ENCODE peak calls at places on chromosome 7, in eight cellular contexts. V is sigmoid colon, K is A549, I is tibial nerve, J is stomach, Z is suprapubic skin, W is ovary, F is GM12878. U is an unnamed sample. For H3K4me1, the result is how much of the 10 kb centered on the place peaks cover.

GRCh38 chr7:20220824-20221547 is 3.8 kb upstream of the MACC1 start:
- DNase-seq in V (no peak), K (no peak), I (no peak), J (no peak), Z (no peak), W (no peak), F (no peak), U (no peak)

GRCh38 chr7:123798527-123799188 is 46.3 kb upstream of the HYAL4 start:
- DNase-seq in V (no peak), K (no peak), I (no peak), J (no peak), Z (no peak), W (no peak), F (no peak), U (peak)

GRCh38 chr7:68684246-68684850 is 913.9 kb upstream of the AUTS2 start:
- DNase-seq in V (no peak), K (peak), I (no peak), J (no peak), Z (no peak), W (no peak), F (no peak), U (no peak)

GRCh38 chr7:100157334-100158228 is 942 bp downstream of the TRAPPC14 start:
- DNase-seq in V (peak), K (peak), I (peak), J (no peak), Z (no peak), W (no peak), F (no peak), U (peak)

GRCh38 chr7:134731616-134732015 is 47.8 kb upstream of the CALD1 start:
- DNase-seq in V (no peak), K (no peak), I (no peak), J (no peak), Z (no peak), W (no peak), F (no peak), U (no peak)

GRCh38 chr7:67348171-67348570 is 351.5 kb downstream of the TYW1 start:
- DNase-seq in V (peak), K (no peak), I (no peak), J (no peak), Z (peak), W (no peak), F (no peak), U (no peak)

GRCh38 chr7:158811461-158811860 is 17.8 kb downstream of the ESYT2 start:
- DNase-seq in V (no peak), K (peak), I (peak), J (no peak), Z (no peak), W (no peak), F (no peak), U (no peak)

GRCh38 chr7:46927131-46927810 is 654.6 kb downstream of the TNS3 start:
- DNase-seq in V (no peak), K (no peak), I (no peak), J (no peak), Z (no peak), W (no peak), F (no peak), U (no peak)

GRCh38 chr7:158976468-158976848 is 120.1 kb downstream of the DYNC2I1 start:
- DNase-seq in V (no peak), K (no peak), I (no peak), J (no peak), Z (no peak), W (no peak), F (peak), U (no peak)

GRCh38 chr7:83162402-83163256 is at the start of gene PCLO:
- DNase-seq in V (peak), K (peak), I (no peak), J (peak), Z (peak), W (peak), F (no peak), U (peak)
- TF ChIP-seq POLR2A in V (no peak), K (peak), I (no peak), J (no peak), Z (no peak), W (no peak), F (peak), U (peak)

DNA sequence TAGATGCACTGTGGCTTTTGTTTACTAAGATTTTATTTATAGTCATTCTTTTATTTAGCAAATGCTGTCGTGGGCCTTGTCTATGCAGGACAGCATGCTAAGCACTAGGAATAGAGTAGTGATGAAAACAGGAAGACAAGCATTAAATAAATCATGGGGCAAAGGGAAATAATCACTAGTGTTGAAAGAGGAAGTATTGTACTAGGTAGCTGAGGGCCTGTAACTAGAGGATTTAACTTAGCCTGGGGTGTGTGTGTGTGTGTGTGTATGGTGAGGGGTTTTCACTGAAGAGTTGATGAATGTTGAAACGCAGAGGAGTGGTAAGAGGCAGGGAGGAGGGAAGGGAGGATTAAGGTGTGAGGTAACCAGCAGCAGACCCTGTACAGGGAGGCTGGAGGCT is 446.4 kb downstream of the SDK1 start:
- DNase-seq in V (no peak), K (no peak), I (no peak), J (no peak), Z (no peak), W (no peak), F (no peak), U (no peak)
- TF ChIP-seq EP300 in V (no peak), K (no peak), I (no peak), J (no peak), Z (no peak), W (no peak), F (no peak), U (no peak)

GRCh38 chr7:150378115-150378852 is 846 bp upstream of the ZNF775 start:
- DNase-seq in V (peak), K (peak), I (peak), J (peak), Z (no peak), W (peak), F (no peak), U (peak)
- H3K4me1 ChIP-seq in V (under half), K (under half), I (under half), J (half or more), Z (half or more), W (under half), F (half or more), U (under half)

DNA sequence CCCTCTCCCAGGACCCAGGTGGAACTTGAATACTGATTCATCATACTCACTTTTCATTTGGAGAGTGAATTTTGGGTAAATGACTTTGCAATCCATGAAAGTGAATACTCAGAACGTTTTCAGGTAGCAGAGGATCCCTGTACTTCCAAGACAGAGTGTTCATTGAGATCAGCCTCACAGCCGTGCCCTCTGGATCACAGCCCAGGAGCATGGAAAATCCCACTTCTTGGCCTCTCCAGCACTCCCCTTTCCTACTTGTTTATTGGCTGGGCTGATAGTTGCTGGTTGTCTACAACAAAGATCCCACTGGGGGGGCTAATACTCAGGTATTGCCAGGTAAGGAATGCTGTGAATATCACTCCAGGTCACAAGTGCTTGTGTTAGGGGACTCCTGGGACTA is 5.9 kb downstream of the GCK start:
- DNase-seq in V (no peak), K (no peak), I (no peak), J (no peak), Z (no peak), W (no peak), F (no peak), U (no peak)
- TF ChIP-seq POLR2A in V (no peak), K (no peak), I (no peak), J (no peak), Z (no peak), W (no peak), F (no peak), U (no peak)

GRCh38 chr7:24854866-24855265 is 97.6 kb upstream of the GSDME start:
- DNase-seq in V (no peak), K (no peak), I (no peak), J (no peak), Z (no peak), W (no peak), F (no peak), U (no peak)
- TF ChIP-seq EP300 in V (no peak), K (no peak), I (no peak), J (no peak), Z (no peak), W (no peak), F (no peak), U (no peak)

DNA sequence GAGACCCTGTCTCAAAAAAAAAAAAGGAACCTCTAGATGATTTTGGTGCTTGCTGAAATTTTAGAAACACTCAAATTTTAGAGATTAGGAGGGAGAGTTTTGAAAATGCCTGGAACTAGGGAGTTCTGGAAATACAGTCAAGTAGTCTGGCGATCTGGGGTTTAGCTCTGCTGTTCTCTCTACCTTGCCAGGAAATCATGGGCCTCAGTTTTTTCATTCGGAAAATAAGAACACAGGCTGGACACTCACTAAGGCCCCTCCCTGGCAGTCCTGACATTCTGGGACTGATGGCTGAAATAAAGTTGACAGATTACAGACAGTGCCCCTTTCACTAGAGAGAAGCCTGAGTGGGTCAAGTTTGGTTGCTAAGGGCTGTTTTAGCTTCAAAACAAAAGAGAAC is 24.9 kb upstream of the CALN1 start:
- DNase-seq in V (no peak), K (no peak), I (no peak), J (no peak), Z (no peak), W (no peak), F (no peak), U (no peak)
- H3K4me1 ChIP-seq in V (under half), K (under half), I (under half), J (under half), Z (under half), W (under half), F (under half), U (under half)

GRCh38 chr7:151148319-151149259 is 18.9 kb downstream of the GBX1 start:
- DNase-seq in V (no peak), K (no peak), I (no peak), J (peak), Z (no peak), W (no peak), F (no peak), U (no peak)
- TF ChIP-seq POLR2A in V (no peak), K (no peak), I (no peak), J (no peak), Z (no peak), W (no peak), F (no peak), U (no peak)

GRCh38 chr7:127940365-127941160 is 90.7 kb downstream of the LRRC4 start:
- DNase-seq in V (no peak), K (no peak), I (no peak), J (no peak), Z (no peak), W (no peak), F (no peak), U (no peak)

GRCh38 chr7:127941471-127941870 is 89.8 kb downstream of the LRRC4 start:
- DNase-seq in V (no peak), K (no peak), I (no peak), J (no peak), Z (no peak), W (no peak), F (no peak), U (no peak)

GRCh38 chr7:127946081-127946480 is 85.2 kb downstream of the LRRC4 start:
- DNase-seq in V (no peak), K (no peak), I (no peak), J (no peak), Z (no peak), W (no peak), F (no peak), U (no peak)

GRCh38 chr7:127946847-127947246 is 84.4 kb downstream of the LRRC4 start:
- DNase-seq in V (no peak), K (no peak), I (no peak), J (no peak), Z (no peak), W (no peak), F (no peak), U (no peak)

DNA sequence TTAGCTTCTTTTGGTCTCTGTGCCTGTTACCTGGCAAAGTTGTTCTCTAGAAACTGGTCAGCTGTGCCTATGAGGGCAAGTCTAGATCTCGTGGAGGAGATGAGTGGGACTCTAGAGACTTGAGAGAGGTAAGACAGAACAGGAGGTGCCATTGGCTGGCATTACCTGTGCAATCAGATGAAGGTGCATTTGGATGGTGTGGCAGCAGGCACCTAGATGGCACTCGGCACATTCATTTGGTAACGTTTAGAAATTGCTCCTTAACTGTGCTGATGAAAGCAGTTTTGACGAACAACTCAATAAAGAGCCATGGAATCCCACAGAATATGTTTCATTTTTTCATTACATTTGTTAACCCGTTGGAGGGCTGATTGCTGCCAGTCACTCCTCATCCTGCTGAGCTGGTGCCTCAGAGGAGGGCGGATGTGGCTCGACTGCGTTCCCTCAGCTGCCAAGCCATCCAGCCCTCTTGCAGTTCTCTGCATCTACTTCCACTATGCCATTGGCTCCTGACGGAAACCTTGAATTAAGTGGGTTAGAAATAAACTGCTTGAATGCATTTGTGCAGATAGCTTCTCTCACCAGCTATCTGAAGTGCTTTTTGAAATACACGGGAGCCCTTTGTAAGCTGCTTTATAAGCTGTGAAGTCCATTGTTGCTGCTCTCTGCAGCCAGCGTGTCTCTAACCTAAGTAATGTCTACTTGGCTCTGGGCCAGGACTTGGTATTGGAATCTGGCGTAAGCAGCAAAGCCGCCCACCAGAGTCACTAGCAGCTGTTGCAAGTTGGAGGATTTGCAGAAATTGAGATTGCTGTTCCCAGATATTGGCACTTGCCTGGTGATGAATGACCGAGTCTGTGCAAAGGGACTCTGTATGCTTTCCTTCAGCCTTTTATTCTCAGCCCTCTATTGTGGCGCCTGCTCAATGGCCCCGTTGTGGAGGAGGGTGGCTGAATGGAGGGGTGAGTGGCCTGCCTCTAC is 87.4 kb downstream of the LRRC4 start:
- DNase-seq in V (no peak), K (no peak), I (peak), J (no peak), Z (no peak), W (no peak), F (no peak), U (no peak)
- TF ChIP-seq EP300 in V (no peak), K (no peak), I (no peak), J (no peak), Z (no peak), W (no peak), F (no peak), U (no peak)

GRCh38 chr7:91579837-91580236 is 300.7 kb downstream of the MTERF1 start:
- DNase-seq in V (no peak), K (no peak), I (no peak), J (no peak), Z (no peak), W (no peak), F (no peak), U (no peak)

DNA sequence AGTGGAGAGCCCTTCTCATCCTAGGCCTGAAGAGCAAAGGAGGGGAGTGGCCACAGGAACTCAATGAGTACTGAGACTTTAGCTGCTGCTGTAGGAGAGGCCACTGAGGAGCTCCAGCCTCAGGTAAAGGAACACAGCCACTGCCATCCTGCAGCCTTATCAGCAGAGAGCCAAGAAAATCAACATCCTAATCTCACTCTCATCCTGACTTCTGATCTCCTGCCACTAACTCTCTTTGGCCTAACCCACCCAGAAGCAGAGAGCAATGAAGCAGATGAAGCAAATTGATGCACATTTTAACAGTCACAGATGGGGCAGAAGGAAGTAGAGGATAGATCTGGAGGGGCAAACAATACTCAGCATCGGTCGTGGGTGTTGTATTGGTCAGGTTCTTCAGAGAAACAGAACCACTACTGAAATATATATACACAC is 297.7 kb downstream of the MTERF1 start:
- DNase-seq in V (no peak), K (no peak), I (no peak), J (no peak), Z (no peak), W (no peak), F (no peak), U (no peak)
- H3K4me1 ChIP-seq in V (under half), K (under half), I (under half), J (under half), Z (under half), W (under half), F (under half), U (under half)

GRCh38 chr7:5525271-5526189 is 101.9 kb upstream of the TNRC18 start:
- DNase-seq in V (peak), K (peak), I (no peak), J (peak), Z (no peak), W (no peak), F (peak), U (no peak)
- TF ChIP-seq POLR2A in V (peak), K (peak), I (no peak), J (peak), Z (no peak), W (no peak), F (no peak), U (no peak)